ENCODE peak calls at places on chromosomes 1 and 21, in four cellular contexts. X is RWPE1, I is heart left ventricle, C is amygdala. U is an unnamed sample.

GRCh38 chr1:30410153-30410851 is 313.1 kb downstream of the MATN1 start:
- DNase-seq in X (no peak), I (no peak), C (no peak), U (peak; percentile 32)

GRCh38 chr1:154453577-154454352 is 48.3 kb upstream of the TDRD10 start:
- DNase-seq in X (peak; percentile 42), I (no peak), C (no peak), U (no peak)

GRCh38 chr21:18954415-18954972 is 550.9 kb upstream of the TMPRSS15 start:
- DNase-seq in X (no peak), I (no peak), C (no peak), U (no peak)

GRCh38 chr1:41418868-41419583 is 57.8 kb downstream of the FOXO6 start:
- DNase-seq in X (peak; percentile 95), I (peak; percentile 82), C (no peak), U (peak; percentile 93)

GRCh38 chr1:66540434-66541032 is 6.6 kb downstream of the SGIP1 start:
- DNase-seq in X (no peak), I (no peak), C (no peak), U (no peak)

GRCh38 chr1:224114787-224115175 is 870 bp downstream of the FBXO28 start:
- DNase-seq in X (peak; percentile 7), I (no peak), C (no peak), U (no peak)

GRCh38 chr1:66641851-66642473 is 108.0 kb downstream of the SGIP1 start:
- DNase-seq in X (no peak), I (no peak), C (no peak), U (no peak)

GRCh38 chr21:29149771-29150425 is 19.5 kb downstream of the MAP3K7CL start:
- DNase-seq in X (no peak), I (no peak), C (no peak), U (no peak)

GRCh38 chr1:110556471-110556807 is 37.5 kb upstream of the KCNA10 start:
- DNase-seq in X (no peak), I (no peak), C (peak; percentile 40), U (no peak)

GRCh38 chr1:147500309-147500839 is 40.9 kb upstream of the BCL9 start:
- DNase-seq in X (no peak), I (no peak), C (no peak), U (no peak)